ENCODE peak calls at places on chromosome 2, in ten cellular contexts. I is left ventricle myocardium superior; E is NCI-H345; Z is DMS153; O is NCI-H2081 treated with DMSO at 0.1 percent for 48 hours; D is stimulated activated CD4-positive, alpha-beta T cell treated with anti-CD3 and anti-CD28 coated beads, Interleukin-1b, Interleukin-23, amount 100 ng/mL, for 24 hours; U is HCT116; V is uterus; K is activated effector memory CD4-positive, alpha-beta T cell treated with Interleukin-2 at 50 U/mL for 16 hours; Y is activated T-helper 9 cell treated with anti-CD3 and anti-CD28 coated beads, Interleukin-2, amount 50 U/mL, for 16 hours. S is an unnamed sample.

GRCh38 chr2:98121149-98121548 is 34.2 kb downstream of the VWA3B start:
- DNase-seq in I (no peak), E (no peak), Z (no peak), O (no peak), D (no peak), U (no peak), V (no peak), K (no peak), Y (no peak), S (no peak)

GRCh38 chr2:219566640-219567039 is 4.7 kb downstream of the OBSL1 start:
- DNase-seq in I (no peak), E (no peak), Z (no peak), O (no peak), D (no peak), U (no peak), V (no peak), K (no peak), Y (no peak), S (no peak)

GRCh38 chr2:160478660-160479059 is 14.9 kb downstream of the RBMS1 start:
- DNase-seq in I (no peak), E (peak), Z (no peak), O (peak), D (no peak), U (no peak), V (no peak), K (no peak), Y (no peak), S (no peak)

GRCh38 chr2:75960134-75961009 is 249.7 kb upstream of the GCFC2 start:
- DNase-seq in I (no peak), E (no peak), Z (no peak), O (no peak), D (no peak), U (no peak), V (no peak), K (no peak), Y (no peak), S (no peak)

GRCh38 chr2:98771771-98772521 is 41.0 kb upstream of the MGAT4A start:
- DNase-seq in I (no peak), E (no peak), Z (no peak), O (no peak), D (no peak), U (no peak), V (no peak), K (peak), Y (peak), S (no peak)

GRCh38 chr2:696463-696862 is 19.3 kb upstream of the TMEM18 start:
- DNase-seq in I (no peak), E (no peak), Z (no peak), O (no peak), D (no peak), U (no peak), V (no peak), K (no peak), Y (no peak), S (no peak)

GRCh38 chr2:239978381-239978780 is 46.8 kb downstream of the NDUFA10 start:
- DNase-seq in I (no peak), E (no peak), Z (no peak), O (no peak), D (no peak), U (no peak), V (no peak), K (no peak), Y (no peak), S (no peak)

GRCh38 chr2:162475661-162476060 is 131.7 kb downstream of the GCA start:
- DNase-seq in I (no peak), E (peak), Z (peak), O (peak), D (no peak), U (no peak), V (no peak), K (no peak), Y (no peak), S (peak)

GRCh38 chr2:98913916-98914712 is 21.9 kb downstream of the CRACDL start:
- DNase-seq in I (no peak), E (peak), Z (peak), O (no peak), D (no peak), U (no peak), V (no peak), K (no peak), Y (no peak), S (no peak)

GRCh38 chr2:230410861-230411464 is 5.0 kb upstream of the SP100 start:
- DNase-seq in I (peak), E (no peak), Z (no peak), O (no peak), D (no peak), U (no peak), V (no peak), K (no peak), Y (no peak), S (no peak)

GRCh38 chr2:152552868-152553267 is 164.4 kb downstream of the PRPF40A start:
- DNase-seq in I (no peak), E (no peak), Z (no peak), O (no peak), D (no peak), U (no peak), V (no peak), K (no peak), Y (no peak), S (no peak)

GRCh38 chr2:72236445-72237067 is 88.9 kb upstream of the CYP26B1 start:
- DNase-seq in I (no peak), E (no peak), Z (no peak), O (no peak), D (no peak), U (peak), V (no peak), K (no peak), Y (no peak), S (no peak)

GRCh38 chr2:56102866-56103265 is 80.9 kb upstream of the CCDC85A start:
- DNase-seq in I (no peak), E (no peak), Z (no peak), O (no peak), D (no peak), U (no peak), V (no peak), K (no peak), Y (no peak), S (no peak)

GRCh38 chr2:187475499-187476248 is 27.6 kb upstream of the CALCRL start:
- DNase-seq in I (no peak), E (no peak), Z (no peak), O (no peak), D (no peak), U (no peak), V (no peak), K (no peak), Y (no peak), S (no peak)

GRCh38 chr2:102226612-102227351 is 40.0 kb downstream of the IL1RL2 start:
- DNase-seq in I (no peak), E (peak), Z (peak), O (no peak), D (no peak), U (no peak), V (no peak), K (no peak), Y (no peak), S (no peak)

GRCh38 chr2:45691152-45691551 is 39.7 kb downstream of the PRKCE start:
- DNase-seq in I (no peak), E (no peak), Z (no peak), O (no peak), D (no peak), U (no peak), V (no peak), K (no peak), Y (no peak), S (no peak)

GRCh38 chr2:202269585-202269984 is 4.0 kb downstream of the NOP58 start:
- DNase-seq in I (no peak), E (no peak), Z (no peak), O (no peak), D (no peak), U (no peak), V (no peak), K (no peak), Y (no peak), S (no peak)

GRCh38 chr2:219638217-219638947 is 11.0 kb downstream of the SLC4A3 start:
- DNase-seq in I (peak), E (no peak), Z (no peak), O (no peak), D (no peak), U (no peak), V (peak), K (no peak), Y (no peak), S (peak)

GRCh38 chr2:146820672-146821071 is 1024.2 kb upstream of the ACVR2A start:
- DNase-seq in I (no peak), E (no peak), Z (no peak), O (no peak), D (no peak), U (no peak), V (no peak), K (no peak), Y (no peak), S (no peak)

GRCh38 chr2:182920631-182921056 is 54.2 kb upstream of the FRZB start:
- DNase-seq in I (no peak), E (no peak), Z (no peak), O (no peak), D (no peak), U (no peak), V (no peak), K (no peak), Y (no peak), S (no peak)

S was measured in T47D.